ENCODE peak calls at places on chromosomes 2 and 18, in five cellular contexts. C, N, G, J and X are unnamed samples.

GRCh38 chr18:56615738-56616520 is 22.5 kb downstream of the TXNL1 start:
- DNase-seq in C (no peak), N (no peak), G (no peak), J (no peak), X (no peak)

GRCh38 chr2:16507655-16508054 is 158.0 kb downstream of the CYRIA start:
- DNase-seq in C (no peak), N (no peak), G (no peak), J (no peak), X (peak; percentile 7)

GRCh38 chr2:151979694-151980093 is 119.2 kb downstream of the CACNB4 start:
- DNase-seq in C (no peak), N (no peak), G (no peak), J (no peak), X (no peak)

GRCh38 chr2:39728941-39729351 is 50.1 kb downstream of the THUMPD2 start:
- DNase-seq in C (peak; percentile 38), N (peak; percentile 15), G (peak; percentile 20), J (no peak), X (peak; percentile 59)

GRCh38 chr2:75606851-75607798 is 39.5 kb upstream of the MRPL19 start:
- DNase-seq in C (peak; percentile 90), N (no peak), G (no peak), J (no peak), X (no peak)

GRCh38 chr2:215698566-215698965 is 262.7 kb upstream of the FN1 start:
- DNase-seq in C (no peak), N (no peak), G (peak; percentile 98), J (no peak), X (no peak)

GRCh38 chr2:219508933-219509779 is 5.1 kb upstream of the ASIC4 start:
- DNase-seq in C (no peak), N (no peak), G (no peak), J (no peak), X (no peak)

GRCh38 chr2:208373460-208374089 is 33.0 kb upstream of the PTH2R start:
- DNase-seq in C (peak; percentile 65), N (peak; percentile 73), G (peak; percentile 41), J (no peak), X (peak; percentile 60)

GRCh38 chr2:102754746-102755145 is 7.1 kb upstream of the TMEM182 start:
- DNase-seq in C (no peak), N (no peak), G (no peak), J (no peak), X (no peak)

GRCh38 chr18:4549164-4549920 is 94.2 kb upstream of the DLGAP1 start:
- DNase-seq in C (no peak), N (no peak), G (no peak), J (no peak), X (no peak)

GRCh38 chr18:45526120-45526841 is 89.0 kb upstream of the SLC14A2 start:
- DNase-seq in C (no peak), N (no peak), G (no peak), J (no peak), X (peak; percentile 5)

GRCh38 chr18:78915446-78916008 is 64.1 kb upstream of the SALL3 start:
- DNase-seq in C (no peak), N (no peak), G (no peak), J (no peak), X (no peak)

GRCh38 chr2:74583504-74583903 is 29.0 kb downstream of the DOK1 start:
- DNase-seq in C (peak; percentile 71), N (no peak), G (peak; percentile 58), J (no peak), X (no peak)

GRCh38 chr18:36394486-36394885 is 97.0 kb downstream of the FHOD3 start:
- DNase-seq in C (no peak), N (no peak), G (no peak), J (no peak), X (no peak)

GRCh38 chr2:109371481-109372170 is 242.1 kb downstream of the SEPTIN10 start:
- DNase-seq in C (no peak), N (no peak), G (no peak), J (no peak), X (no peak)